ENCODE peak calls at places on chromosomes 16 and 17, in seven cellular contexts. One of them, this sample, is unnamed.

GRCh38 chr17:332558-333322 is 19.9 kb downstream of the RPH3AL start:
- DNase-seq in HepG2: no peak
- DNase-seq in K562: no peak
- DNase-seq in HCT116: no peak
- DNase-seq in SK-N-SH: no peak
- DNase-seq in GM12878: no peak
- DNase-seq in H1: no peak
- DNase-seq in this sample: no peak

GRCh38 chr17:77596491-77597420 is 361.7 kb upstream of the TNRC6C start:
- DNase-seq in HepG2: no peak
- DNase-seq in K562: no peak
- DNase-seq in HCT116: no peak
- DNase-seq in SK-N-SH: no peak
- DNase-seq in GM12878: no peak
- DNase-seq in H1: no peak
- DNase-seq in this sample: no peak

GRCh38 chr16:47492428-47493357 is 31.6 kb downstream of the PHKB start:
- DNase-seq in HepG2: peak
- DNase-seq in K562: peak
- DNase-seq in HCT116: no peak
- DNase-seq in SK-N-SH: no peak
- DNase-seq in GM12878: peak
- DNase-seq in H1: no peak
- DNase-seq in this sample: peak

GRCh38 chr17:17107891-17108680 is 65.8 kb downstream of the MPRIP start:
- DNase-seq in HepG2: no peak
- DNase-seq in K562: no peak
- DNase-seq in HCT116: no peak
- DNase-seq in SK-N-SH: peak
- DNase-seq in GM12878: no peak
- DNase-seq in H1: no peak
- DNase-seq in this sample: no peak

GRCh38 chr16:4811773-4812172 is 9.3 kb upstream of the ROGDI start:
- DNase-seq in HepG2: no peak
- DNase-seq in K562: no peak
- DNase-seq in HCT116: no peak
- DNase-seq in SK-N-SH: no peak
- DNase-seq in GM12878: no peak
- DNase-seq in H1: no peak
- DNase-seq in this sample: no peak

GRCh38 chr16:51982715-51983680 is 563.9 kb downstream of the TOX3 start:
- DNase-seq in HepG2: peak
- DNase-seq in K562: peak
- DNase-seq in HCT116: peak
- DNase-seq in SK-N-SH: peak
- DNase-seq in GM12878: no peak
- DNase-seq in H1: no peak
- DNase-seq in this sample: peak

GRCh38 chr17:20281860-20282259 is 185.5 kb downstream of the LGALS9B start:
- DNase-seq in HepG2: no peak
- DNase-seq in K562: no peak
- DNase-seq in HCT116: no peak
- DNase-seq in SK-N-SH: no peak
- DNase-seq in GM12878: no peak
- DNase-seq in H1: no peak
- DNase-seq in this sample: no peak

GRCh38 chr17:16262201-16262600 is 45.2 kb downstream of the PIGL start:
- DNase-seq in HepG2: no peak
- DNase-seq in K562: no peak
- DNase-seq in HCT116: no peak
- DNase-seq in SK-N-SH: no peak
- DNase-seq in GM12878: no peak
- DNase-seq in H1: no peak
- DNase-seq in this sample: no peak

GRCh38 chr17:35345926-35346771 is 27.3 kb downstream of the SLFN11 start:
- DNase-seq in HepG2: no peak
- DNase-seq in K562: no peak
- DNase-seq in HCT116: no peak
- DNase-seq in SK-N-SH: peak
- DNase-seq in GM12878: no peak
- DNase-seq in H1: no peak
- DNase-seq in this sample: no peak

GRCh38 chr16:83826146-83826913 is 18.6 kb downstream of the HSBP1 start:
- DNase-seq in HepG2: peak
- DNase-seq in K562: peak
- DNase-seq in HCT116: peak
- DNase-seq in SK-N-SH: peak
- DNase-seq in GM12878: no peak
- DNase-seq in H1: no peak
- DNase-seq in this sample: no peak

GRCh38 chr17:57002904-57003303 is 25.0 kb downstream of the SCPEP1 start:
- DNase-seq in HepG2: no peak
- DNase-seq in K562: no peak
- DNase-seq in HCT116: no peak
- DNase-seq in SK-N-SH: no peak
- DNase-seq in GM12878: no peak
- DNase-seq in H1: no peak
- DNase-seq in this sample: no peak

GRCh38 chr17:13563916-13564315 is 37.8 kb downstream of the HS3ST3A1 start:
- DNase-seq in HepG2: no peak
- DNase-seq in K562: no peak
- DNase-seq in HCT116: no peak
- DNase-seq in SK-N-SH: no peak
- DNase-seq in GM12878: no peak
- DNase-seq in H1: no peak
- DNase-seq in this sample: no peak

GRCh38 chr16:47699090-47699489 is 238.0 kb downstream of the PHKB start:
- DNase-seq in HepG2: no peak
- DNase-seq in K562: no peak
- DNase-seq in HCT116: no peak
- DNase-seq in SK-N-SH: no peak
- DNase-seq in GM12878: no peak
- DNase-seq in H1: no peak
- DNase-seq in this sample: no peak

GRCh38 chr16:80914379-80915078 is 92.2 kb downstream of the CMC2 start:
- DNase-seq in HepG2: peak
- DNase-seq in K562: no peak
- DNase-seq in HCT116: no peak
- DNase-seq in SK-N-SH: no peak
- DNase-seq in GM12878: no peak
- DNase-seq in H1: no peak
- DNase-seq in this sample: no peak

GRCh38 chr17:29059281-29059680 is 16.3 kb downstream of the PIPOX start:
- DNase-seq in HepG2: peak
- DNase-seq in K562: no peak
- DNase-seq in HCT116: no peak
- DNase-seq in SK-N-SH: no peak
- DNase-seq in GM12878: no peak
- DNase-seq in H1: no peak
- DNase-seq in this sample: no peak

GRCh38 chr16:67922740-67923139 is 8.9 kb downstream of the CTRL start:
- DNase-seq in HepG2: no peak
- DNase-seq in K562: no peak
- DNase-seq in HCT116: no peak
- DNase-seq in SK-N-SH: no peak
- DNase-seq in GM12878: no peak
- DNase-seq in H1: no peak
- DNase-seq in this sample: no peak

GRCh38 chr17:34728771-34729310 is 149.5 kb downstream of the TMEM132E start:
- DNase-seq in HepG2: no peak
- DNase-seq in K562: no peak
- DNase-seq in HCT116: no peak
- DNase-seq in SK-N-SH: no peak
- DNase-seq in GM12878: no peak
- DNase-seq in H1: no peak
- DNase-seq in this sample: no peak

GRCh38 chr17:17472333-17472920 is 4.4 kb upstream of the MED9 start:
- DNase-seq in HepG2: no peak
- DNase-seq in K562: no peak
- DNase-seq in HCT116: no peak
- DNase-seq in SK-N-SH: no peak
- DNase-seq in GM12878: no peak
- DNase-seq in H1: no peak
- DNase-seq in this sample: no peak

GRCh38 chr16:35516551-35516950 is 2057.1 kb downstream of the TP53TG3F start:
- DNase-seq in HepG2: no peak
- DNase-seq in K562: no peak
- DNase-seq in HCT116: no peak
- DNase-seq in SK-N-SH: no peak
- DNase-seq in GM12878: no peak
- DNase-seq in H1: no peak
- DNase-seq in this sample: no peak

GRCh38 chr16:20866161-20866772 is 33.9 kb downstream of the DCUN1D3 start:
- DNase-seq in HepG2: peak
- DNase-seq in K562: peak
- DNase-seq in HCT116: peak
- DNase-seq in SK-N-SH: peak
- DNase-seq in GM12878: no peak
- DNase-seq in H1: no peak
- DNase-seq in this sample: no peak

GRCh38 chr17:14340968-14341412 is 40.1 kb downstream of the HS3ST3B1 start:
- DNase-seq in HepG2: no peak
- DNase-seq in K562: no peak
- DNase-seq in HCT116: no peak
- DNase-seq in SK-N-SH: no peak
- DNase-seq in GM12878: no peak
- DNase-seq in H1: no peak
- DNase-seq in this sample: no peak

DNA sequence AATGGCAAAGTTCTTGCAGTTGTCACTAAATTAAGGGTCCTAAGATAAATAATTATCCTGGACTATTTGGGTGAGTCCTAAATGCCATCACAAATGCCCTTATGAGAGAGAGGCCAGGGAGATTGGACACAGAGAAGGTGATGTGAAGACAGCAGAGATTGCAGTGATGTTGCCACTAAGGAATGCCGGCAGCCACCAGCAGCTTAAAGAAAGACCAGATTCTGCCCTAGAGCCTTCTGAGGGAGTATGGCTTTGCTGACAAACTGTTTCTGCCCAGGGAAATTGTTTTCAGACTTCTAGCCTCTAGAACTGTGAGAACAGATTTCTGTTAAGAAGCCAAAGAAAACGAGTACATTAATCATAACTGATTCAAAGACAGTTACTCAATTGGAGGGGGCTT is 10.0 kb upstream of the ZNF23 start:
- DNase-seq in HepG2: no peak
- DNase-seq in K562: no peak
- DNase-seq in HCT116: no peak
- DNase-seq in SK-N-SH: no peak
- DNase-seq in GM12878: no peak
- DNase-seq in H1: no peak
- DNase-seq in this sample: no peak
- TF ChIP-seq YY1 in HepG2: no peak
- TF ChIP-seq YY1 in K562: no peak
- TF ChIP-seq YY1 in HCT116: no peak
- TF ChIP-seq YY1 in SK-N-SH: no peak
- TF ChIP-seq YY1 in GM12878: no peak
- TF ChIP-seq YY1 in H1: no peak
- TF ChIP-seq YY1 in this sample: no peak

DNA sequence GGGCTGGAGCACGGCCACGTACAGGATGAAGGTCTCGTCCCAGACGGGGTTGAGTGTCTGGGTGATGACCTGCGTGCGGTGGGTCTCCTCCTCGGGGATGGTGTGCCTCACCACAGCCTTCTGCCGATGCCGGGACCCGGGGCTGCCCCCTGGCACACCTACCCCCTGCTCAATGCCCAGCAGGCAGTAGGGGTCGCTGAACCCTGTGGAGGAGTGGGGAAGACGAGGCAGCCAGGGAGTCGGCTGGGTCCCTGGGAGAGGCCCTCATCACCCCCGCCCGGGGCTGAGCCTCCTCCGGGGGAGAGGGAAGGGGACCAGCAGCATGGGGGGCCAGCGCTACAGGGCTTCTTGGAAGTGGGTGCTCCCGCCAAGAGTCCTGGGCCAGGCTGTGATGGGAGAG is 1.8 kb downstream of the UNC13D start:
- DNase-seq in HepG2: no peak
- DNase-seq in K562: no peak
- DNase-seq in HCT116: no peak
- DNase-seq in SK-N-SH: no peak
- DNase-seq in GM12878: no peak
- DNase-seq in H1: no peak
- DNase-seq in this sample: no peak
- H3K4me3 ChIP-seq in HepG2: no peak
- H3K4me3 ChIP-seq in K562: peak
- H3K4me3 ChIP-seq in HCT116: no peak
- H3K4me3 ChIP-seq in SK-N-SH: no peak
- H3K4me3 ChIP-seq in GM12878: no peak
- H3K4me3 ChIP-seq in H1: no peak
- H3K4me3 ChIP-seq in this sample: no peak

DNA sequence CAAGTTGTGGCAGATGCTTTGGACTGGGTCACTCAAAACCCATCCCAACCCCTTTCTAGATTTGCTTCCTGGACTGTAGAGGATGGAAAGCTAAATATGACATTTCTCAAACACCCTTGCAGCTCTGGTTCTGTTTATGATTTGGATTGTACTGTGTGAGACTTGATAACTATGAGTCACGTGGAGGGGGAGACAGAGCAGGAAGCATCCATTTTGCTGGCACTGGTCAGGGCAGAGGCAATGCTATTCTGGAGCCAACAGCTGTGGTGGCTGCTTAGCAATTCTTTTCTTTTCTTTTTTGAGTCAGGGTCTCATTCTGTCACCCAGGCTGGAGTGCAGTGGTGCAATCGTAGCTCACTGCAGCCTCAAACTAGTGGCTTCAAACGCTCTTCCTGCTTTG is 13.6 kb upstream of the TERF2 start:
- DNase-seq in HepG2: no peak
- DNase-seq in K562: no peak
- DNase-seq in HCT116: no peak
- DNase-seq in SK-N-SH: no peak
- DNase-seq in GM12878: no peak
- DNase-seq in H1: no peak
- DNase-seq in this sample: no peak
- TF ChIP-seq YY1 in HepG2: no peak
- TF ChIP-seq YY1 in K562: peak
- TF ChIP-seq YY1 in HCT116: no peak
- TF ChIP-seq YY1 in SK-N-SH: no peak
- TF ChIP-seq YY1 in GM12878: no peak
- TF ChIP-seq YY1 in H1: no peak
- TF ChIP-seq YY1 in this sample: no peak

GRCh38 chr16:2239231-2239675 is 3.0 kb downstream of the DNASE1L2 start:
- DNase-seq in HepG2: no peak
- DNase-seq in K562: no peak
- DNase-seq in HCT116: no peak
- DNase-seq in SK-N-SH: peak
- DNase-seq in GM12878: no peak
- DNase-seq in H1: no peak
- DNase-seq in this sample: no peak

GRCh38 chr16:2237076-2237551 is 870 bp downstream of the DNASE1L2 start:
- DNase-seq in HepG2: no peak
- DNase-seq in K562: no peak
- DNase-seq in HCT116: no peak
- DNase-seq in SK-N-SH: no peak
- DNase-seq in GM12878: no peak
- DNase-seq in H1: no peak
- DNase-seq in this sample: no peak

GRCh38 chr16:2236362-2237075 is at the start of gene DNASE1L2:
- DNase-seq in HepG2: no peak
- DNase-seq in K562: no peak
- DNase-seq in HCT116: no peak
- DNase-seq in SK-N-SH: peak
- DNase-seq in GM12878: no peak
- DNase-seq in H1: no peak
- DNase-seq in this sample: no peak

GRCh38 chr16:2238396-2239230 is 2.4 kb downstream of the DNASE1L2 start:
- DNase-seq in HepG2: no peak
- DNase-seq in K562: no peak
- DNase-seq in HCT116: no peak
- DNase-seq in SK-N-SH: peak
- DNase-seq in GM12878: no peak
- DNase-seq in H1: no peak
- DNase-seq in this sample: no peak

GRCh38 chr16:2237552-2238395 is 1.5 kb downstream of the DNASE1L2 start:
- DNase-seq in HepG2: no peak
- DNase-seq in K562: no peak
- DNase-seq in HCT116: no peak
- DNase-seq in SK-N-SH: peak
- DNase-seq in GM12878: no peak
- DNase-seq in H1: no peak
- DNase-seq in this sample: no peak
- H3K4me3 ChIP-seq in HepG2: no peak
- H3K4me3 ChIP-seq in K562: no peak
- H3K4me3 ChIP-seq in HCT116: no peak
- H3K4me3 ChIP-seq in SK-N-SH: no peak
- H3K4me3 ChIP-seq in GM12878: no peak
- H3K4me3 ChIP-seq in H1: peak
- H3K4me3 ChIP-seq in this sample: no peak